ENCODE peak calls at places on chromosomes 4 and X, in ten cellular contexts. Z is A549; F is HepG2; H is left ventricle myocardium inferior; W is right atrium auricular region; T is CD8-positive, alpha-beta T cell; R is pancreas; S is cardiac muscle cell; A is neural progenitor cell; J is PC-3. P is an unnamed sample.

GRCh38 chrX:9293051-9293496 is 171.8 kb upstream of the TBL1X start:
- DNase-seq in Z (no peak), F (no peak), H (no peak), W (no peak), T (no peak), R (no peak), S (peak; percentile 22), A (peak; percentile 60), J (no peak), P (no peak)

GRCh38 chr4:101282076-101282844 is 65.1 kb downstream of the PPP3CA start:
- DNase-seq in Z (no peak), F (no peak), H (no peak), W (no peak), T (no peak), R (no peak), S (no peak), A (no peak), J (no peak), P (no peak)

GRCh38 chrX:115713465-115713864 is 152.5 kb downstream of the PLS3 start:
- DNase-seq in Z (no peak), F (no peak), H (no peak), W (no peak), T (no peak), R (no peak), S (no peak), A (no peak), J (peak; percentile 31), P (no peak)

GRCh38 chr4:182370491-182370890 is 127.3 kb downstream of the TENM3 start:
- DNase-seq in Z (no peak), F (no peak), H (no peak), W (no peak), T (no peak), R (no peak), S (no peak), A (no peak), J (no peak), P (no peak)

GRCh38 chrX:124518888-124519287 is 172.5 kb downstream of the SH2D1A start:
- DNase-seq in Z (no peak), F (no peak), H (no peak), W (no peak), T (no peak), R (no peak), S (no peak), A (no peak), J (peak; percentile 52), P (no peak)

GRCh38 chr4:141155586-141155985 is 22.3 kb upstream of the RNF150 start:
- DNase-seq in Z (no peak), F (no peak), H (no peak), W (no peak), T (no peak), R (no peak), S (no peak), A (no peak), J (no peak), P (no peak)

GRCh38 chr4:138297743-138298405 is 55.7 kb upstream of the SLC7A11 start:
- DNase-seq in Z (no peak), F (no peak), H (no peak), W (no peak), T (no peak), R (no peak), S (no peak), A (no peak), J (no peak), P (no peak)

GRCh38 chr4:98148856-98149255 is 5.6 kb upstream of the STPG2 start:
- DNase-seq in Z (no peak), F (no peak), H (no peak), W (no peak), T (no peak), R (no peak), S (no peak), A (no peak), J (peak; percentile 86), P (no peak)

GRCh38 chr4:53854991-53855885 is 209.2 kb downstream of the CHIC2 start:
- DNase-seq in Z (no peak), F (no peak), H (no peak), W (no peak), T (no peak), R (no peak), S (no peak), A (no peak), J (peak; percentile 75), P (no peak)

GRCh38 chr4:145935253-145936141 is 3.1 kb downstream of the ZNF827 start:
- DNase-seq in Z (no peak), F (peak; percentile 61), H (peak; percentile 43), W (no peak), T (peak; percentile 33), R (no peak), S (peak; percentile 75), A (peak; percentile 38), J (no peak), P (no peak)

GRCh38 chr4:124727331-124727730 is 14.8 kb upstream of the ANKRD50 start:
- DNase-seq in Z (no peak), F (no peak), H (no peak), W (no peak), T (no peak), R (no peak), S (no peak), A (no peak), J (peak; percentile 65), P (no peak)

GRCh38 chrX:10356979-10357378 is 200.2 kb downstream of the CLCN4 start:
- DNase-seq in Z (no peak), F (no peak), H (no peak), W (no peak), T (no peak), R (no peak), S (no peak), A (no peak), J (peak; percentile 86), P (no peak)

GRCh38 chr4:129239088-129239487 is 143.1 kb downstream of the C4orf33 start:
- DNase-seq in Z (no peak), F (no peak), H (peak; percentile 15), W (no peak), T (no peak), R (no peak), S (no peak), A (no peak), J (no peak), P (no peak)

GRCh38 chrX:9465380-9466114 is 689 bp downstream of the TBL1X start:
- DNase-seq in Z (peak; percentile 12), F (no peak), H (peak; percentile 17), W (no peak), T (peak; percentile 20), R (peak; percentile 76), S (no peak), A (peak; percentile 40), J (no peak), P (peak; percentile 10)

GRCh38 chr4:69156913-69157312 is 57.6 kb downstream of the UGT2B11 start:
- DNase-seq in Z (no peak), F (peak; percentile 9), H (no peak), W (no peak), T (no peak), R (no peak), S (no peak), A (peak; percentile 12), J (peak; percentile 65), P (no peak)

GRCh38 chr4:169098969-169099685 is 89.1 kb upstream of the CBR4 start:
- DNase-seq in Z (no peak), F (no peak), H (no peak), W (no peak), T (no peak), R (no peak), S (no peak), A (no peak), J (no peak), P (no peak)

GRCh38 chr4:8910100-8910821 is 38.6 kb upstream of the HMX1 start:
- DNase-seq in Z (no peak), F (no peak), H (no peak), W (peak; percentile 38), T (no peak), R (peak; percentile 57), S (no peak), A (no peak), J (no peak), P (no peak)

GRCh38 chrX:133985164-133986007 is at the start of gene GPC3:
- DNase-seq in Z (peak; percentile 8), F (peak; percentile 73), H (peak; percentile 15), W (no peak), T (peak; percentile 24), R (peak; percentile 72), S (peak; percentile 92), A (peak; percentile 87), J (no peak), P (peak; percentile 8)

GRCh38 chr4:151933122-151933827 is 172.5 kb upstream of the GATB start:
- DNase-seq in Z (no peak), F (no peak), H (no peak), W (no peak), T (no peak), R (no peak), S (no peak), A (no peak), J (no peak), P (no peak)
- TF ChIP-seq CTCF in Z (no peak), F (no peak), H (no peak), W (no peak), T (no peak), R (no peak), S (no peak), A (peak; percentile 41), J (no peak), P (no peak)

GRCh38 chrX:119481218-119481875 is 13.1 kb downstream of the SLC25A5 start:
- DNase-seq in Z (no peak), F (peak; percentile 25), H (peak; percentile 17), W (no peak), T (no peak), R (peak; percentile 81), S (no peak), A (no peak), J (no peak), P (no peak)
- H3K27ac ChIP-seq in Z (peak overlapping the region; percentile 90), F (no peak overlapping the region), H (peak overlapping the region; percentile 88), W (peak overlapping the region; percentile 29), T (no peak overlapping the region), R (no peak overlapping the region), S (no peak overlapping the region), A (no peak overlapping the region), J (no peak overlapping the region), P (no peak overlapping the region)

DNA sequence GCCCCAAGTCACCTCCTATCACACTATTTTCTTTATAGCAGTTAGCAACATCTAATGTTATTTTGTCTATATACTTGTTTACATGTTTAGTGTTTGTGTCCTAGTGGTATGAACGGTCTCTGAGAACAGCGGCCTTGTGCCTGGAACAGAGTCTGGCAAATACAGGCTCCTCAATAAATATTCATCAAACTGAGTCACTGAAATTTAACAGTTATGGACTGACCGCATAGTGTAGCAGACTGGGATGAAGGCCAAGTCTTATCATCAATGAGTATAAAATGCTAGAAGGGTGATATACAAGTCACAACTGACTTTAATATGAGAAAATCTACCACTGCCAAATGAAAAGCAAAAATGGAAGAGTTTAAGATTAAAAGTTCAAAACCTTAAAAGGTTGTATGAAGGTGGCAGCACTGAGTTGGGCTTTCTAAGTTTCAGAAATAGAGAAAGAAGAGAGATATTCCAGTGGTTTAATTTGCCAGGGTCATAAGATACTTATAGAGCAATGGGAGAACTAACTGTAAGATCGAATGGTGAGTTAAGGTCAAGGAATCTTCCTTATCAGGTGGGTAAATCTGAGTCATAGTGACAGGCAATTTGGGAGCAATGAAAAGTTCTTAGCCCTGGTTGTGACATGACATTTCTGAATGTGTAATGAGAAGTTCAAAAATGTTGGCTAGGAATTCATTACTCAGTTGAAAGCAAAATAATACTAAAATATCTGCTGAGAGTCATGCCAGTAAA is 34.9 kb downstream of the ELOVL6 start:
- DNase-seq in Z (peak; percentile 23), F (no peak), H (no peak), W (no peak), T (no peak), R (no peak), S (no peak), A (no peak), J (peak; percentile 63), P (no peak)
- TF ChIP-seq CTCF in Z (no peak), F (no peak), H (no peak), W (no peak), T (no peak), R (no peak), S (peak; percentile 27), A (no peak), J (peak; percentile 23), P (no peak)

GRCh38 chr4:67292045-67292444 is 253.3 kb downstream of the CENPC start:
- DNase-seq in Z (no peak), F (no peak), H (no peak), W (no peak), T (no peak), R (no peak), S (no peak), A (no peak), J (peak; percentile 59), P (no peak)
- H3K27ac ChIP-seq in Z (no peak overlapping the region), F (no peak overlapping the region), H (no peak overlapping the region), W (no peak overlapping the region), T (no peak overlapping the region), R (no peak overlapping the region), S (no peak overlapping the region), A (no peak overlapping the region), J (peak overlapping the region; percentile 32), P (no peak overlapping the region)